ENCODE peak calls at places on chromosomes 11 and 22, in ten cellular contexts. One of them, this sample, is unnamed.

GRCh38 chr11:123195182-123196059 is at the start of gene CLMP:
- DNase-seq in heart right ventricle: no peak
- DNase-seq in CD8-positive, alpha-beta T cell: no peak
- DNase-seq in thoracic aorta: no peak
- DNase-seq in upper lobe of left lung: no peak
- DNase-seq in lung: peak
- DNase-seq in fibroblast of lung: peak
- DNase-seq in CD4-positive, CD25-positive, alpha-beta regulatory T cell: no peak
- DNase-seq in cardiac muscle cell: peak
- DNase-seq in prostate gland: no peak
- DNase-seq in this sample: no peak

GRCh38 chr11:35045219-35045819 is 93.7 kb upstream of the CD44 start:
- DNase-seq in lung: peak
- DNase-seq in fibroblast of lung: no peak
- DNase-seq in CD4-positive, CD25-positive, alpha-beta regulatory T cell: peak
- DNase-seq in prostate gland: no peak
- DNase-seq in CD8-positive, alpha-beta T cell: peak
- DNase-seq in thoracic aorta: no peak
- DNase-seq in cardiac muscle cell: no peak
- DNase-seq in upper lobe of left lung: peak
- DNase-seq in heart right ventricle: no peak
- DNase-seq in this sample: peak

GRCh38 chr22:24350627-24351026 is 76.8 kb upstream of the ADORA2A start:
- DNase-seq in lung: no peak
- DNase-seq in cardiac muscle cell: no peak
- DNase-seq in CD4-positive, CD25-positive, alpha-beta regulatory T cell: no peak
- DNase-seq in upper lobe of left lung: no peak
- DNase-seq in thoracic aorta: no peak
- DNase-seq in CD8-positive, alpha-beta T cell: no peak
- DNase-seq in heart right ventricle: no peak
- DNase-seq in prostate gland: no peak
- DNase-seq in fibroblast of lung: no peak
- DNase-seq in this sample: no peak

GRCh38 chr11:123469089-123469488 is 39.0 kb downstream of the GRAMD1B start:
- DNase-seq in prostate gland: no peak
- DNase-seq in heart right ventricle: peak
- DNase-seq in upper lobe of left lung: no peak
- DNase-seq in thoracic aorta: no peak
- DNase-seq in fibroblast of lung: no peak
- DNase-seq in lung: no peak
- DNase-seq in CD4-positive, CD25-positive, alpha-beta regulatory T cell: no peak
- DNase-seq in cardiac muscle cell: peak
- DNase-seq in CD8-positive, alpha-beta T cell: no peak
- DNase-seq in this sample: no peak

GRCh38 chr11:62011881-62012280 is 44.4 kb upstream of the FTH1 start:
- DNase-seq in cardiac muscle cell: no peak
- DNase-seq in lung: no peak
- DNase-seq in thoracic aorta: no peak
- DNase-seq in CD8-positive, alpha-beta T cell: no peak
- DNase-seq in upper lobe of left lung: no peak
- DNase-seq in prostate gland: no peak
- DNase-seq in heart right ventricle: no peak
- DNase-seq in CD4-positive, CD25-positive, alpha-beta regulatory T cell: no peak
- DNase-seq in fibroblast of lung: no peak
- DNase-seq in this sample: no peak

GRCh38 chr11:18802381-18803257 is 11.0 kb upstream of the PTPN5 start:
- DNase-seq in thoracic aorta: no peak
- DNase-seq in cardiac muscle cell: peak
- DNase-seq in CD8-positive, alpha-beta T cell: no peak
- DNase-seq in fibroblast of lung: peak
- DNase-seq in prostate gland: peak
- DNase-seq in lung: peak
- DNase-seq in upper lobe of left lung: peak
- DNase-seq in heart right ventricle: peak
- DNase-seq in CD4-positive, CD25-positive, alpha-beta regulatory T cell: peak
- DNase-seq in this sample: peak

GRCh38 chr22:27011131-27011530 is 353.7 kb downstream of the MIAT start:
- DNase-seq in CD8-positive, alpha-beta T cell: no peak
- DNase-seq in fibroblast of lung: no peak
- DNase-seq in lung: no peak
- DNase-seq in heart right ventricle: no peak
- DNase-seq in upper lobe of left lung: no peak
- DNase-seq in cardiac muscle cell: no peak
- DNase-seq in CD4-positive, CD25-positive, alpha-beta regulatory T cell: no peak
- DNase-seq in prostate gland: no peak
- DNase-seq in thoracic aorta: no peak
- DNase-seq in this sample: no peak

GRCh38 chr11:69539416-69540117 is 58.1 kb downstream of the LINC01488 start:
- DNase-seq in heart right ventricle: peak
- DNase-seq in thoracic aorta: no peak
- DNase-seq in CD8-positive, alpha-beta T cell: no peak
- DNase-seq in upper lobe of left lung: peak
- DNase-seq in prostate gland: no peak
- DNase-seq in lung: peak
- DNase-seq in CD4-positive, CD25-positive, alpha-beta regulatory T cell: no peak
- DNase-seq in cardiac muscle cell: no peak
- DNase-seq in fibroblast of lung: no peak
- DNase-seq in this sample: no peak

GRCh38 chr11:76786053-76787014 is 3.2 kb downstream of the TSKU start:
- DNase-seq in CD4-positive, CD25-positive, alpha-beta regulatory T cell: no peak
- DNase-seq in cardiac muscle cell: no peak
- DNase-seq in CD8-positive, alpha-beta T cell: no peak
- DNase-seq in thoracic aorta: no peak
- DNase-seq in upper lobe of left lung: no peak
- DNase-seq in heart right ventricle: no peak
- DNase-seq in fibroblast of lung: no peak
- DNase-seq in prostate gland: no peak
- DNase-seq in lung: no peak
- DNase-seq in this sample: no peak
- H3K27ac ChIP-seq in CD4-positive, CD25-positive, alpha-beta regulatory T cell: no peak
- H3K27ac ChIP-seq in cardiac muscle cell: no peak
- H3K27ac ChIP-seq in CD8-positive, alpha-beta T cell: no peak
- H3K27ac ChIP-seq in thoracic aorta: no peak
- H3K27ac ChIP-seq in upper lobe of left lung: no peak
- H3K27ac ChIP-seq in heart right ventricle: no peak
- H3K27ac ChIP-seq in fibroblast of lung: no peak
- H3K27ac ChIP-seq in prostate gland: peak
- H3K27ac ChIP-seq in lung: no peak
- H3K27ac ChIP-seq in this sample: no peak

GRCh38 chr11:73866586-73866996 is 10.1 kb downstream of the COA4 start:
- DNase-seq in cardiac muscle cell: no peak
- DNase-seq in prostate gland: no peak
- DNase-seq in CD8-positive, alpha-beta T cell: no peak
- DNase-seq in thoracic aorta: no peak
- DNase-seq in upper lobe of left lung: no peak
- DNase-seq in lung: peak
- DNase-seq in fibroblast of lung: peak
- DNase-seq in heart right ventricle: no peak
- DNase-seq in CD4-positive, CD25-positive, alpha-beta regulatory T cell: no peak
- DNase-seq in this sample: no peak

GRCh38 chr11:73872746-73873412 is 3.8 kb downstream of the COA4 start:
- DNase-seq in CD4-positive, CD25-positive, alpha-beta regulatory T cell: no peak
- DNase-seq in upper lobe of left lung: no peak
- DNase-seq in prostate gland: no peak
- DNase-seq in cardiac muscle cell: no peak
- DNase-seq in fibroblast of lung: no peak
- DNase-seq in thoracic aorta: no peak
- DNase-seq in CD8-positive, alpha-beta T cell: no peak
- DNase-seq in lung: no peak
- DNase-seq in heart right ventricle: no peak
- DNase-seq in this sample: no peak

GRCh38 chr11:73866095-73866579 is 10.5 kb downstream of the COA4 start:
- DNase-seq in CD4-positive, CD25-positive, alpha-beta regulatory T cell: no peak
- DNase-seq in prostate gland: no peak
- DNase-seq in cardiac muscle cell: no peak
- DNase-seq in thoracic aorta: no peak
- DNase-seq in CD8-positive, alpha-beta T cell: no peak
- DNase-seq in lung: no peak
- DNase-seq in heart right ventricle: no peak
- DNase-seq in fibroblast of lung: peak
- DNase-seq in upper lobe of left lung: no peak
- DNase-seq in this sample: no peak

GRCh38 chr11:73869234-73869949 is 7.3 kb downstream of the COA4 start:
- DNase-seq in prostate gland: no peak
- DNase-seq in CD8-positive, alpha-beta T cell: no peak
- DNase-seq in thoracic aorta: no peak
- DNase-seq in lung: no peak
- DNase-seq in cardiac muscle cell: no peak
- DNase-seq in upper lobe of left lung: no peak
- DNase-seq in fibroblast of lung: no peak
- DNase-seq in heart right ventricle: no peak
- DNase-seq in CD4-positive, CD25-positive, alpha-beta regulatory T cell: no peak
- DNase-seq in this sample: no peak

DNA sequence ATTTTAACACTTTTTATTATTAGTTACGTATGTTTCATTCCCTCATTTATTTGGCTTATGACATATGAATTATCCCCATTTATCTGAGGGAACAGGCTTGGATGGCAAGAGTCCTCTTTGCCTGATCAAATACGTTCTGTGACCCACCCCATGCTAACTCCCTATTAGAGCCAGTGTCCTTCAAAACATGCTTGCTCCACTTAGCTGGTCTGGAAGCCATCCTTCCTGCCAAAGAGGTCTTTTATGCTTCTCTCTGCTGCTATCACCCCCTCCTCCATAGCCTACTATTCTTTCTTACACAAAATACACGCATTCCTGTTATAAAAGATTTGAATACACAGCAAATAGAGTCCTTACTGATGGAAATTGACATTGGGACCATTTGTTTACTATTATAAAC is 6.4 kb downstream of the COA4 start:
- DNase-seq in CD8-positive, alpha-beta T cell: no peak
- DNase-seq in CD4-positive, CD25-positive, alpha-beta regulatory T cell: no peak
- DNase-seq in cardiac muscle cell: no peak
- DNase-seq in lung: no peak
- DNase-seq in heart right ventricle: no peak
- DNase-seq in fibroblast of lung: no peak
- DNase-seq in prostate gland: no peak
- DNase-seq in upper lobe of left lung: no peak
- DNase-seq in thoracic aorta: no peak
- DNase-seq in this sample: no peak
- H3K4me3 ChIP-seq in CD8-positive, alpha-beta T cell: no peak
- H3K4me3 ChIP-seq in CD4-positive, CD25-positive, alpha-beta regulatory T cell: no peak
- H3K4me3 ChIP-seq in cardiac muscle cell: no peak
- H3K4me3 ChIP-seq in lung: no peak
- H3K4me3 ChIP-seq in heart right ventricle: no peak
- H3K4me3 ChIP-seq in fibroblast of lung: no peak
- H3K4me3 ChIP-seq in prostate gland: no peak
- H3K4me3 ChIP-seq in upper lobe of left lung: no peak
- H3K4me3 ChIP-seq in thoracic aorta: no peak
- H3K4me3 ChIP-seq in this sample: no peak

GRCh38 chr22:35406443-35406842 is 6.5 kb downstream of the MCM5 start:
- DNase-seq in CD4-positive, CD25-positive, alpha-beta regulatory T cell: no peak
- DNase-seq in heart right ventricle: no peak
- DNase-seq in upper lobe of left lung: no peak
- DNase-seq in cardiac muscle cell: no peak
- DNase-seq in thoracic aorta: no peak
- DNase-seq in fibroblast of lung: no peak
- DNase-seq in lung: no peak
- DNase-seq in CD8-positive, alpha-beta T cell: no peak
- DNase-seq in prostate gland: no peak
- DNase-seq in this sample: no peak

GRCh38 chr22:35404176-35404575 is 4.2 kb downstream of the MCM5 start:
- DNase-seq in heart right ventricle: no peak
- DNase-seq in CD4-positive, CD25-positive, alpha-beta regulatory T cell: no peak
- DNase-seq in prostate gland: no peak
- DNase-seq in cardiac muscle cell: no peak
- DNase-seq in lung: no peak
- DNase-seq in thoracic aorta: no peak
- DNase-seq in fibroblast of lung: no peak
- DNase-seq in CD8-positive, alpha-beta T cell: no peak
- DNase-seq in upper lobe of left lung: no peak
- DNase-seq in this sample: no peak

GRCh38 chr22:35401863-35402262 is 1.9 kb downstream of the MCM5 start:
- DNase-seq in lung: no peak
- DNase-seq in cardiac muscle cell: no peak
- DNase-seq in fibroblast of lung: no peak
- DNase-seq in upper lobe of left lung: no peak
- DNase-seq in CD8-positive, alpha-beta T cell: no peak
- DNase-seq in thoracic aorta: no peak
- DNase-seq in CD4-positive, CD25-positive, alpha-beta regulatory T cell: no peak
- DNase-seq in prostate gland: no peak
- DNase-seq in heart right ventricle: no peak
- DNase-seq in this sample: no peak

GRCh38 chr22:35400335-35400680 is 368 bp downstream of the MCM5 start:
- DNase-seq in fibroblast of lung: no peak
- DNase-seq in lung: no peak
- DNase-seq in thoracic aorta: no peak
- DNase-seq in CD8-positive, alpha-beta T cell: no peak
- DNase-seq in heart right ventricle: no peak
- DNase-seq in cardiac muscle cell: peak
- DNase-seq in prostate gland: no peak
- DNase-seq in CD4-positive, CD25-positive, alpha-beta regulatory T cell: peak
- DNase-seq in upper lobe of left lung: no peak
- DNase-seq in this sample: peak

GRCh38 chr22:35403356-35403755 is 3.4 kb downstream of the MCM5 start:
- DNase-seq in prostate gland: no peak
- DNase-seq in heart right ventricle: no peak
- DNase-seq in lung: no peak
- DNase-seq in cardiac muscle cell: no peak
- DNase-seq in CD8-positive, alpha-beta T cell: no peak
- DNase-seq in CD4-positive, CD25-positive, alpha-beta regulatory T cell: no peak
- DNase-seq in fibroblast of lung: no peak
- DNase-seq in thoracic aorta: no peak
- DNase-seq in upper lobe of left lung: no peak
- DNase-seq in this sample: no peak
- H3K27ac ChIP-seq in prostate gland: no peak
- H3K27ac ChIP-seq in heart right ventricle: no peak
- H3K27ac ChIP-seq in lung: no peak
- H3K27ac ChIP-seq in cardiac muscle cell: no peak
- H3K27ac ChIP-seq in CD8-positive, alpha-beta T cell: no peak
- H3K27ac ChIP-seq in CD4-positive, CD25-positive, alpha-beta regulatory T cell: no peak
- H3K27ac ChIP-seq in fibroblast of lung: no peak
- H3K27ac ChIP-seq in thoracic aorta: no peak
- H3K27ac ChIP-seq in upper lobe of left lung: no peak
- H3K27ac ChIP-seq in this sample: no peak

DNA sequence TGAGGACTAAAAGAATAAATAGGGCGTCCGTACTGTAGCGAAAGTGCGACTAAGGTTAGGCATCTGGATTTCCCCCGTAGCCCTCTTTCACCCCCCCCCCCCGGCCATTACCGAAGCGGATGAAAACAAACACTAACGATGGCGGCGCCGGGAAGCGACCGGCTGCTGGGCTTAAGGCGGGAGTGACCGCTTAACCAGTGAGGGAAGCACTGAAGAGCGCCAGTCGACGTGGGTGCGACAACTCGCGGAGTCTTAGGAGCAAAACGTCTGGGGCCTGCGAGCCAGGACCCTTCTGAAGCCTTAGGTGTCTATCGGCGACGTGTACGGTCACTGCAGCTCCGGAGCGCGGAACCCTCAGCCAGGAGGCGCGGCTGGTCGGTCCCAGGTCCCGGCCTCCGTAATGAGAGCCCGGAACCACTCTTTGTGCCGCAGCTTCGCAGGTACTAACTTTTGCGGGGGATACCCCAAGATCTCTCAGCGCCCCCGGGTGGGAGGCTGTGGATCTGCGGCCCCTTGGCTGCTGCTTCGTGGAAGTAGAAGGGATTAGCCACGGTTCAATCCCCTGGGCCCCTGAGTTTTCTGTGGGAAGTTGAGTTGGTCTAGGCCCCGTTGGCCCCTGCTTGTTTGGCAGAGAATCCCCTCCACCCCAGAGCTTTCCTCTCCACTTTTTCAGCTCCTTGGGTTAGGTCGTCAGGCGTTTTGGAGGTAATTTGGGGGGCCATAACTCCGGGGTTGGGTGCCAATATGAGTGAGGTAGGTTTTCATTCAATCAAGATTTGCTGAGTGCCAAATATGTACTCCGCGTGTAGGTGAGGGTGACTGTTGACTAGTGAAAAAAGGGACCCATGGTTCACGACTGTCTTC is at the start of gene ATG13:
- DNase-seq in lung: peak
- DNase-seq in upper lobe of left lung: peak
- DNase-seq in heart right ventricle: peak
- DNase-seq in fibroblast of lung: peak
- DNase-seq in cardiac muscle cell: peak
- DNase-seq in prostate gland: peak
- DNase-seq in CD4-positive, CD25-positive, alpha-beta regulatory T cell: peak
- DNase-seq in thoracic aorta: peak
- DNase-seq in CD8-positive, alpha-beta T cell: peak
- DNase-seq in this sample: peak
- H3K4me3 ChIP-seq in lung: peak
- H3K4me3 ChIP-seq in upper lobe of left lung: peak
- H3K4me3 ChIP-seq in heart right ventricle: peak
- H3K4me3 ChIP-seq in fibroblast of lung: peak
- H3K4me3 ChIP-seq in cardiac muscle cell: peak
- H3K4me3 ChIP-seq in prostate gland: peak
- H3K4me3 ChIP-seq in CD4-positive, CD25-positive, alpha-beta regulatory T cell: peak
- H3K4me3 ChIP-seq in thoracic aorta: peak
- H3K4me3 ChIP-seq in CD8-positive, alpha-beta T cell: peak
- H3K4me3 ChIP-seq in this sample: peak